ENCODE peak calls at places on chromosome 17, in five cellular contexts. M, P, S, E and T are unnamed samples.

GRCh38 chr17:76224321-76224852 is 15.9 kb downstream of the RNF157 start:
- DNase-seq in P (no peak), E (no peak), S (no peak), M (no peak), T (no peak)

GRCh38 chr17:38579934-38580333 is 25.8 kb downstream of the SRCIN1 start:
- DNase-seq in P (no peak), E (no peak), S (peak; percentile 53), M (peak; percentile 93), T (no peak)

GRCh38 chr17:4003501-4004421 is 39.5 kb upstream of the ATP2A3 start:
- DNase-seq in E (no peak), M (no peak), S (no peak), P (no peak), T (peak; percentile 55)

GRCh38 chr17:27296427-27296979 is 2.6 kb downstream of the WSB1 start:
- DNase-seq in E (no peak), M (no peak), S (peak; percentile 75), P (no peak), T (no peak)

GRCh38 chr17:2259769-2260536 is 43.6 kb downstream of the SMG6 start:
- DNase-seq in E (peak; percentile 67), S (no peak), P (peak; percentile 44), M (no peak), T (no peak)

GRCh38 chr17:50146927-50147640 is 3.4 kb downstream of the PPP1R9B start:
- DNase-seq in M (no peak), S (no peak), E (no peak), P (no peak), T (no peak)

GRCh38 chr17:78999056-78999768 is 10.4 kb downstream of the CANT1 start:
- DNase-seq in P (no peak), E (no peak), M (no peak), S (no peak), T (peak; percentile 51)

GRCh38 chr17:79484600-79485398 is 126.1 kb downstream of the RBFOX3 start:
- DNase-seq in P (no peak), E (no peak), M (no peak), S (no peak), T (no peak)

GRCh38 chr17:58184308-58184985 is 8.1 kb upstream of the EPX start:
- DNase-seq in P (no peak), E (no peak), S (peak; percentile 30), M (no peak), T (no peak)

GRCh38 chr17:933168-934083 is 46.1 kb downstream of the NXN start:
- DNase-seq in S (peak; percentile 92), M (no peak), P (no peak), E (no peak), T (no peak)

GRCh38 chr17:79923974-79924638 is 84.9 kb upstream of the CBX4 start:
- DNase-seq in E (peak; percentile 59), P (no peak), M (no peak), S (peak; percentile 27), T (no peak)

GRCh38 chr17:49707608-49708514 is at the start of gene SLC35B1:
- DNase-seq in P (peak; percentile 96), S (peak; percentile 99), M (peak; percentile 96), E (peak; percentile 97), T (peak; percentile 99)

GRCh38 chr17:41667280-41668008 is 21.2 kb upstream of the EIF1 start:
- DNase-seq in E (no peak), S (no peak), P (no peak), M (no peak), T (no peak)

GRCh38 chr17:49843774-49844350 is 4.0 kb downstream of the TAC4 start:
- DNase-seq in P (no peak), E (no peak), M (no peak), S (no peak), T (no peak)

GRCh38 chr17:48868916-48869500 is 23.6 kb upstream of the ATP5MC1 start:
- DNase-seq in S (no peak), M (no peak), P (no peak), E (no peak), T (no peak)

GRCh38 chr17:78524870-78525510 is 52.2 kb downstream of the DNAH17 start:
- DNase-seq in E (no peak), M (no peak), S (no peak), P (no peak), T (no peak)

GRCh38 chr17:41133880-41134735 is 6.2 kb downstream of the KRTAP4-6 start:
- DNase-seq in P (no peak), S (no peak), E (no peak), M (no peak), T (no peak)

GRCh38 chr17:80396680-80397387 is 18.1 kb upstream of the ENDOV start:
- DNase-seq in P (no peak), M (no peak), S (no peak), E (no peak), T (no peak)

GRCh38 chr17:66915204-66915611 is 49.3 kb upstream of the CACNG4 start:
- DNase-seq in M (no peak), P (no peak), E (no peak), S (peak; percentile 6), T (no peak)